ENCODE peak calls at places on chromosome 22, in nine cellular contexts. U, W, K, N, T, P, L, C and O are unnamed samples.

GRCh38 chr22:25572708-25573161 is 8.3 kb downstream of the GRK3 start:
- DNase-seq in U (no peak), W (no peak), K (no peak), N (no peak), T (no peak), P (no peak), L (no peak), C (no peak), O (no peak)

GRCh38 chr22:40036591-40037225 is 42.0 kb downstream of the FAM83F start:
- DNase-seq in U (peak), W (no peak), K (peak), N (peak), T (peak), P (peak), L (no peak), C (peak), O (peak)

GRCh38 chr22:49621601-49622210 is 206.0 kb downstream of the BRD1 start:
- DNase-seq in U (no peak), W (no peak), K (no peak), N (no peak), T (no peak), P (no peak), L (no peak), C (no peak), O (no peak)

GRCh38 chr22:50190182-50190951 is 4.7 kb downstream of the TRABD start:
- DNase-seq in U (no peak), W (no peak), K (peak), N (peak), T (peak), P (peak), L (no peak), C (peak), O (peak)

GRCh38 chr22:30640839-30641430 is 5.4 kb downstream of the SLC35E4 start:
- DNase-seq in U (no peak), W (no peak), K (no peak), N (no peak), T (no peak), P (no peak), L (no peak), C (no peak), O (no peak)

GRCh38 chr22:16563555-16564520 is 28.8 kb downstream of the CCT8L2 start:
- DNase-seq in U (no peak), W (no peak), K (no peak), N (no peak), T (no peak), P (no peak), L (no peak), C (no peak), O (no peak)

GRCh38 chr22:17919276-17920144 is 104.9 kb downstream of the MICAL3 start:
- DNase-seq in U (no peak), W (no peak), K (no peak), N (no peak), T (no peak), P (no peak), L (no peak), C (no peak), O (no peak)

GRCh38 chr22:42747701-42748513 is 27.2 kb upstream of the A4GALT start:
- DNase-seq in U (no peak), W (peak), K (no peak), N (peak), T (no peak), P (no peak), L (no peak), C (no peak), O (peak)

GRCh38 chr22:33210129-33210784 is 152.1 kb upstream of the SYN3 start:
- DNase-seq in U (peak), W (no peak), K (no peak), N (peak), T (peak), P (no peak), L (no peak), C (no peak), O (peak)